ENCODE peak calls at places on chromosomes 12 and 14, in four cellular contexts. K is progenitor cell of endocrine pancreas, Q is ureter, O is AG08395. R is an unnamed sample.

GRCh38 chr12:87509233-87509820 is 519.9 kb downstream of the C12orf50 start:
- DNase-seq in K (no peak), Q (no peak), O (no peak), R (peak; percentile 41)

GRCh38 chr12:2344892-2345291 is 292.1 kb downstream of the CACNA1C start:
- DNase-seq in K (no peak), Q (no peak), O (no peak), R (peak; percentile 26)

GRCh38 chr12:121741743-121742142 is 29.2 kb downstream of the TMEM120B start:
- DNase-seq in K (no peak), Q (no peak), O (no peak), R (no peak)

GRCh38 chr14:103109789-103110415 is 13.4 kb upstream of the TNFAIP2 start:
- DNase-seq in K (no peak), Q (no peak), O (peak; percentile 49), R (no peak)

GRCh38 chr14:105379946-105380345 is 18.4 kb upstream of the TEX22 start:
- DNase-seq in K (no peak), Q (no peak), O (no peak), R (no peak)

GRCh38 chr14:75628816-75629215 is 31.9 kb downstream of the ERG28 start:
- DNase-seq in K (no peak), Q (no peak), O (no peak), R (no peak)

GRCh38 chr14:73254247-73255004 is 17.1 kb downstream of the PAPLN start:
- DNase-seq in K (no peak), Q (no peak), O (no peak), R (no peak)

GRCh38 chr12:64801381-64801780 is 23.1 kb upstream of the TBC1D30 start:
- DNase-seq in K (no peak), Q (no peak), O (no peak), R (no peak)

GRCh38 chr12:128606040-128606439 is 217.7 kb downstream of the SLC15A4 start:
- DNase-seq in K (no peak), Q (no peak), O (no peak), R (no peak)

GRCh38 chr14:65334765-65335411 is 77.6 kb upstream of the FUT8 start:
- DNase-seq in K (no peak), Q (no peak), O (no peak), R (peak; percentile 13)

GRCh38 chr14:76904100-76904739 is 78.0 kb downstream of the LRRC74A start:
- DNase-seq in K (no peak), Q (no peak), O (peak; percentile 85), R (peak; percentile 97)

GRCh38 chr12:6849427-6849826 is 1.7 kb downstream of the CDCA3 start:
- DNase-seq in K (no peak), Q (no peak), O (no peak), R (no peak)

GRCh38 chr14:31582286-31582691 is 21.1 kb downstream of the NUBPL start:
- DNase-seq in K (no peak), Q (no peak), O (peak; percentile 18), R (peak; percentile 49)

GRCh38 chr14:40394634-40395340 is 962.6 kb upstream of the FBXO33 start:
- DNase-seq in K (no peak), Q (no peak), O (no peak), R (no peak)